ENCODE peak calls at places on chromosomes 13 and 19, in ten cellular contexts. J, N, G, C, K, F, O, X, V and U are unnamed samples.

GRCh38 chr19:33220735-33221134 is 4.9 kb downstream of the SLC7A10 start:
- DNase-seq in J (no peak), N (no peak), G (no peak), C (no peak), K (no peak), F (no peak), O (no peak), X (no peak), V (no peak), U (no peak)

GRCh38 chr13:32581177-32581786 is 5.0 kb upstream of the PDS5B start:
- DNase-seq in J (peak), N (peak), G (no peak), C (no peak), K (no peak), F (peak), O (peak), X (no peak), V (no peak), U (peak)

GRCh38 chr13:29750178-29750530 is 100.3 kb downstream of the UBL3 start:
- DNase-seq in J (no peak), N (no peak), G (no peak), C (no peak), K (no peak), F (no peak), O (no peak), X (no peak), V (no peak), U (no peak)

GRCh38 chr13:32427852-32428580 is at the start of gene N4BP2L1:
- DNase-seq in J (peak), N (peak), G (no peak), C (peak), K (peak), F (peak), O (peak), X (peak), V (peak), U (no peak)

GRCh38 chr13:113664751-113665581 is 2.1 kb upstream of the GRK1 start:
- DNase-seq in J (no peak), N (no peak), G (no peak), C (no peak), K (no peak), F (no peak), O (no peak), X (no peak), V (peak), U (no peak)

GRCh38 chr13:101985321-101985720 is 416.5 kb downstream of the FGF14 start:
- DNase-seq in J (no peak), N (no peak), G (no peak), C (no peak), K (no peak), F (no peak), O (peak), X (no peak), V (no peak), U (peak)

GRCh38 chr19:11538232-11539036 is at the start of gene CNN1:
- DNase-seq in J (peak), N (no peak), G (no peak), C (no peak), K (no peak), F (peak), O (peak), X (no peak), V (no peak), U (peak)

GRCh38 chr13:46613409-46614049 is 60.6 kb downstream of the LRCH1 start:
- DNase-seq in J (no peak), N (no peak), G (no peak), C (no peak), K (no peak), F (no peak), O (no peak), X (no peak), V (no peak), U (no peak)

GRCh38 chr19:55206664-55207500 is 2.4 kb downstream of the PTPRH start:
- DNase-seq in J (peak), N (no peak), G (peak), C (peak), K (peak), F (peak), O (peak), X (peak), V (peak), U (peak)